ENCODE peak calls at places on chromosomes 12 and 14, in five cellular contexts. I is epithelial cell of esophagus, J is pancreas, E is HFFc6, B is heart right ventricle. X is an unnamed sample.

GRCh38 chr12:109329710-109330109 is 18.0 kb upstream of the MYO1H start:
- DNase-seq in I (no peak), E (no peak), B (no peak), J (no peak), X (no peak)

GRCh38 chr12:92860521-92860920 is 68.6 kb downstream of the EEA1 start:
- DNase-seq in I (no peak), B (no peak), J (no peak), E (no peak), X (no peak)

GRCh38 chr12:60437297-60437696 is 841.5 kb downstream of the SLC16A7 start:
- DNase-seq in E (no peak), I (no peak), J (no peak), B (no peak), X (no peak)

GRCh38 chr12:96236221-96236822 is 42.1 kb downstream of the ELK3 start:
- DNase-seq in I (no peak), E (no peak), J (no peak), B (peak; percentile 51), X (no peak)

GRCh38 chr12:50050410-50051280 is 6.8 kb upstream of the ASIC1 start:
- DNase-seq in I (peak; percentile 48), E (no peak), B (peak; percentile 41), J (no peak), X (peak; percentile 49)

GRCh38 chr14:100032749-100033148 is 32.5 kb upstream of the EVL start:
- DNase-seq in E (no peak), B (no peak), J (no peak), I (no peak), X (no peak)

GRCh38 chr12:127304751-127305725 is 961.9 kb upstream of the TMEM132C start:
- DNase-seq in I (no peak), E (no peak), B (no peak), J (no peak), X (no peak)

GRCh38 chr12:47824198-47824597 is 4.5 kb upstream of the HDAC7 start:
- DNase-seq in E (no peak), B (no peak), I (no peak), J (no peak), X (no peak)

GRCh38 chr12:119319638-119320037 is 14.9 kb upstream of the CCDC60 start:
- DNase-seq in E (no peak), J (no peak), B (no peak), I (no peak), X (no peak)

GRCh38 chr14:101505216-101505970 is 55.9 kb upstream of the DIO3 start:
- DNase-seq in B (no peak), I (no peak), J (peak; percentile 52), E (no peak), X (no peak)

GRCh38 chr12:25648460-25648859 is 95.4 kb upstream of the LMNTD1 start:
- DNase-seq in E (peak; percentile 86), J (peak; percentile 44), I (peak; percentile 67), B (peak; percentile 31), X (peak; percentile 16)

GRCh38 chr14:65214741-65215140 is 112.4 kb upstream of the MAX start:
- DNase-seq in I (no peak), B (no peak), E (no peak), J (no peak), X (no peak)

GRCh38 chr14:31207746-31208545 is at the start of gene HECTD1:
- DNase-seq in B (peak; percentile 92), E (peak; percentile 83), J (peak; percentile 93), I (peak; percentile 76), X (peak; percentile 94)

GRCh38 chr14:63895510-63895909 is 42.7 kb downstream of the SYNE2 start:
- DNase-seq in I (no peak), J (no peak), E (no peak), B (no peak), X (no peak)

GRCh38 chr12:18383203-18383602 is 121.9 kb downstream of the PIK3C2G start:
- DNase-seq in J (no peak), I (peak; percentile 84), E (peak; percentile 80), B (no peak), X (no peak)

GRCh38 chr14:60968099-60968498 is 12.8 kb downstream of the TRMT5 start:
- DNase-seq in E (no peak), B (no peak), J (no peak), I (peak; percentile 27), X (no peak)

GRCh38 chr12:4499186-4499585 is 39.5 kb upstream of the RAD51AP1 start:
- DNase-seq in J (no peak), I (peak; percentile 68), B (no peak), E (no peak), X (no peak)

GRCh38 chr14:63644741-63645140 is 3.1 kb upstream of the WDR89 start:
- DNase-seq in I (peak; percentile 53), B (no peak), E (no peak), J (no peak), X (no peak)

GRCh38 chr12:117486840-117487659 is 125.6 kb upstream of the NOS1 start:
- DNase-seq in J (no peak), E (no peak), I (peak; percentile 6), B (no peak), X (peak; percentile 22)

GRCh38 chr14:97458302-97459137 is 661.3 kb downstream of the VRK1 start:
- DNase-seq in E (no peak), B (no peak), J (no peak), I (no peak), X (peak; percentile 50)

GRCh38 chr12:47192046-47192445 is 112.3 kb upstream of the AMIGO2 start:
- DNase-seq in I (no peak), E (no peak), B (no peak), J (no peak), X (no peak)

GRCh38 chr14:21525995-21526671 is at the start of gene SALL2:
- DNase-seq in E (no peak), I (peak; percentile 49), J (peak; percentile 85), B (peak; percentile 81), X (peak; percentile 87)

GRCh38 chr14:54447231-54447692 is 6.1 kb upstream of the CNIH1 start:
- DNase-seq in B (no peak), J (no peak), I (peak; percentile 93), E (peak; percentile 38), X (no peak)

GRCh38 chr14:104281768-104282301 is 143.4 kb downstream of the KIF26A start:
- DNase-seq in I (no peak), J (peak; percentile 40), B (no peak), E (no peak), X (no peak)

GRCh38 chr12:122067966-122068365 is 10.6 kb upstream of the MLXIP start:
- DNase-seq in B (peak; percentile 46), I (no peak), E (no peak), J (peak; percentile 44), X (no peak)

GRCh38 chr14:23154876-23155587 is 28.4 kb downstream of the SLC7A8 start:
- DNase-seq in I (peak; percentile 88), E (peak; percentile 86), J (peak; percentile 82), B (peak; percentile 80), X (no peak)

GRCh38 chr14:100611811-100612480 is 24.7 kb upstream of the BEGAIN start:
- DNase-seq in J (no peak), I (no peak), B (no peak), E (no peak), X (no peak)

GRCh38 chr12:93060666-93061413 is 131.7 kb upstream of the EEA1 start:
- DNase-seq in I (no peak), B (peak; percentile 61), J (no peak), E (no peak), X (no peak)

GRCh38 chr12:104825408-104825807 is 132.7 kb downstream of the SLC41A2 start:
- DNase-seq in I (peak; percentile 5), J (no peak), E (no peak), B (no peak), X (no peak)

GRCh38 chr14:42322486-42323284 is 716.0 kb downstream of the LRFN5 start:
- DNase-seq in E (no peak), J (no peak), I (no peak), B (no peak), X (no peak)

GRCh38 chr14:34665785-34666425 is 36.0 kb upstream of the SNX6 start:
- DNase-seq in B (peak; percentile 57), J (no peak), I (peak; percentile 80), E (peak; percentile 72), X (no peak)

GRCh38 chr12:76984566-76984965 is 80.8 kb downstream of the E2F7 start:
- DNase-seq in B (no peak), E (no peak), I (no peak), J (no peak), X (no peak)

GRCh38 chr12:26402648-26403047 is 207.3 kb downstream of the SSPN start:
- DNase-seq in I (peak; percentile 92), E (no peak), J (peak; percentile 67), B (no peak), X (no peak)

GRCh38 chr12:1890810-1891209 is 27.6 kb downstream of the CACNA2D4 start:
- DNase-seq in E (no peak), J (no peak), I (no peak), B (no peak), X (no peak)

GRCh38 chr12:111546758-111547383 is 52.2 kb downstream of the ATXN2 start:
- DNase-seq in I (peak; percentile 32), B (no peak), E (no peak), J (no peak), X (no peak)

GRCh38 chr12:40892528-40892927 is 200.3 kb downstream of the CNTN1 start:
- DNase-seq in I (peak; percentile 61), J (no peak), E (no peak), B (no peak), X (no peak)

GRCh38 chr12:40903040-40903439 is 210.8 kb downstream of the CNTN1 start:
- DNase-seq in J (peak; percentile 19), I (no peak), B (no peak), E (no peak), X (no peak)

GRCh38 chr12:40898505-40898904 is 206.3 kb downstream of the CNTN1 start:
- DNase-seq in E (no peak), J (no peak), I (no peak), B (no peak), X (no peak)
- TF ChIP-seq CTCF in E (no peak), J (no peak), I (no peak), B (no peak), X (no peak)

DNA sequence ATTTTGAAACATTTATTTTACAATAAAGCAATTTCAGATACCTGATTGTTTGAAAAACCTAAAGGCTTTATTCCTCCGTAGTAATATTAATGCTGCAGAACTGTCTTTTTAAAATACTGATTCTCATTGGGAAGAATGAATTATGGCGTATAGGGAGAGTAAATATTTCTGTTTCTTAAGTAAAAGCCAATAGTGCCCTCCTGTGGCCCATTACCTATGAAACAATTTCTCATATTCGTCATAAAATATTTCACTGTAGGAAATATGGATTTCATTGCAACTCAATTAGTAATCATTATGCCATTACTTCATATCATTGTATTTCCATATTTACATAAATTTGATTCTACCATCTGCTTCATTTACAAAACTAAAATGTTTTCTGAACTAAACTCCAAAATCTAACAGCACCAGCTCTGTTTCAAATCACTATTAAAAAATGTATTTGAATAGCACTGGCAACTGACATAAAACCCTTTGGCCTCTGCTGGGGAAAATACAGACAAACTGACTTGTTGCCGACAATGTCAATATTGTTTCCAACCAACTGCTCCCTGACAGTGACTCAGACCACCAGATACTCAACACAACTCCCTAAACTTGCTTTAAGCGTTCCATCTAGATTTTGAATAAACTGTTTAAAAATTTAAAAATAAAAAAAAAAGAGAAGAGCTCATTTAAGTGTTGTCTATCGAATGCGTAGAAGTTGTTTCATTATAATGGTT is 290.3 kb downstream of the NAV3 start:
- DNase-seq in I (peak; percentile 69), J (no peak), B (no peak), E (no peak), X (no peak)
- TF ChIP-seq CTCF in I (peak; percentile 38), J (no peak), B (peak; percentile 22), E (peak; percentile 65), X (no peak)

GRCh38 chr12:115470977-115471376 is 787.0 kb upstream of the TBX3 start:
- DNase-seq in B (no peak), E (no peak), I (no peak), J (no peak), X (no peak)
- TF ChIP-seq CTCF in B (no peak), E (peak; percentile 15), I (no peak), J (no peak), X (no peak)

GRCh38 chr12:10615532-10615931 is 2.1 kb upstream of the MAGOHB start:
- DNase-seq in J (no peak), E (no peak), B (no peak), I (peak; percentile 76), X (no peak)
- TF ChIP-seq CTCF in J (no peak), E (peak; percentile 29), B (no peak), I (no peak), X (no peak)